ENCODE peak calls at places on chromosome 11, in nine cellular contexts. E is endothelial cell of umbilical vein, C is GM23338, Q is IMR-90, J is fibroblast of lung, B is A549, I is SK-N-SH, D is mesendoderm, L is GM23248. H is an unnamed sample.

GRCh38 chr11:121687961-121688566 is 235.3 kb upstream of the SORL1-AS1 start:
- DNase-seq in I (no peak), C (peak), B (no peak), Q (peak), L (no peak), E (no peak), D (peak), J (peak), H (peak)

GRCh38 chr11:83002047-83002446 is 69.7 kb downstream of the RAB30 start:
- DNase-seq in D (peak), E (no peak), I (no peak), Q (no peak), L (peak), C (peak), B (no peak), J (no peak), H (no peak)

GRCh38 chr11:122863704-122864326 is 18.7 kb upstream of the JHY start:
- DNase-seq in Q (peak), J (peak), D (no peak), E (peak), L (peak), C (peak), B (peak), I (peak), H (peak)

GRCh38 chr11:12390258-12390657 is 12.9 kb downstream of the PARVA start:
- DNase-seq in Q (no peak), D (no peak), B (no peak), E (no peak), L (no peak), I (no peak), J (no peak), C (no peak), H (no peak)

GRCh38 chr11:80297808-80298460 is 857.1 kb upstream of the TENM4 start:
- DNase-seq in D (no peak), B (peak), E (peak), L (peak), I (no peak), C (no peak), Q (peak), J (peak), H (peak)

GRCh38 chr11:13440100-13440855 is 22.7 kb downstream of the BTBD10 start:
- DNase-seq in D (peak), J (peak), L (peak), B (peak), Q (peak), E (peak), C (peak), I (peak), H (peak)

GRCh38 chr11:3220521-3221407 is 2.2 kb upstream of the MRGPRG start:
- DNase-seq in Q (no peak), L (no peak), I (peak), B (no peak), D (no peak), E (no peak), J (no peak), C (no peak), H (no peak)

GRCh38 chr11:14299921-14300320 is 59.1 kb downstream of the RRAS2 start:
- DNase-seq in D (no peak), B (no peak), C (no peak), Q (no peak), E (no peak), J (no peak), L (no peak), I (no peak), H (no peak)

GRCh38 chr11:91850533-91851305 is 373.9 kb upstream of the FAT3 start:
- DNase-seq in J (no peak), D (peak), C (peak), B (no peak), Q (no peak), I (no peak), E (no peak), L (no peak), H (no peak)

GRCh38 chr11:135017296-135017695 is 605.3 kb upstream of the B3GAT1 start:
- DNase-seq in J (no peak), B (no peak), C (no peak), L (no peak), E (no peak), I (no peak), D (no peak), Q (no peak), H (no peak)

GRCh38 chr11:48006301-48006992 is 26.1 kb downstream of the PTPRJ start:
- DNase-seq in I (no peak), E (peak), L (peak), J (peak), B (no peak), Q (peak), D (no peak), C (no peak), H (peak)

GRCh38 chr11:109424893-109425292 is 2.9 kb downstream of the C11orf87 start:
- DNase-seq in B (no peak), I (no peak), C (peak), L (no peak), J (no peak), E (no peak), D (peak), Q (no peak), H (no peak)

GRCh38 chr11:38100836-38101235 is 1502.8 kb upstream of the RAG2 start:
- DNase-seq in I (no peak), D (no peak), J (no peak), E (no peak), C (no peak), Q (no peak), B (no peak), L (no peak), H (no peak)

GRCh38 chr11:130528301-130528651 is 79.8 kb downstream of the ADAMTS15 start:
- DNase-seq in C (no peak), I (no peak), J (peak), D (no peak), Q (peak), B (no peak), L (no peak), E (no peak), H (peak)

GRCh38 chr11:34840736-34841386 is 75.3 kb downstream of the APIP start:
- DNase-seq in D (peak), J (no peak), L (peak), E (peak), Q (peak), B (peak), C (peak), I (peak), H (no peak)

GRCh38 chr11:97361812-97362378 is 972.1 kb downstream of the JRKL start:
- DNase-seq in J (peak), L (no peak), Q (no peak), D (no peak), C (no peak), B (no peak), E (no peak), I (no peak), H (peak)

GRCh38 chr11:115081972-115082371 is 403.6 kb downstream of the NXPE2 start:
- DNase-seq in B (no peak), L (no peak), I (no peak), D (no peak), Q (no peak), C (no peak), J (no peak), E (no peak), H (no peak)

GRCh38 chr11:123439616-123440015 is 9.5 kb downstream of the GRAMD1B start:
- DNase-seq in D (no peak), B (no peak), L (no peak), J (no peak), E (no peak), C (no peak), I (no peak), Q (no peak), H (no peak)

GRCh38 chr11:126543691-126544090 is 188.2 kb downstream of the ST3GAL4 start:
- DNase-seq in E (no peak), B (no peak), I (no peak), D (no peak), C (no peak), J (no peak), Q (no peak), L (no peak), H (no peak)

GRCh38 chr11:103648670-103649400 is 387.6 kb upstream of the DDI1 start:
- DNase-seq in D (no peak), B (no peak), Q (peak), L (peak), J (no peak), I (no peak), E (no peak), C (no peak), H (peak)

GRCh38 chr11:116502641-116503061 is 270.1 kb downstream of the BUD13 start:
- DNase-seq in J (no peak), D (no peak), C (no peak), L (no peak), I (no peak), E (no peak), Q (no peak), B (no peak), H (no peak)

GRCh38 chr11:111911563-111912401 is at the start of gene CRYAB:
- DNase-seq in B (peak), D (peak), I (no peak), L (peak), C (peak), E (no peak), Q (peak), J (peak), H (peak)

GRCh38 chr11:105960252-105961245 is 61.5 kb downstream of the MSANTD4 start:
- DNase-seq in D (peak), C (peak), Q (no peak), E (no peak), I (no peak), J (no peak), L (no peak), B (no peak), H (no peak)

GRCh38 chr11:13090228-13090708 is 81.2 kb downstream of the RASSF10 start:
- DNase-seq in C (no peak), L (no peak), I (no peak), Q (no peak), D (no peak), J (no peak), E (no peak), B (no peak), H (no peak)

GRCh38 chr11:69943066-69943465 is 123.8 kb upstream of the FGF3 start:
- DNase-seq in E (no peak), L (peak), B (peak), C (peak), J (no peak), I (no peak), D (peak), Q (no peak), H (no peak)

GRCh38 chr11:44530413-44531115 is 34.9 kb upstream of the CD82 start:
- DNase-seq in L (peak), I (no peak), E (no peak), B (no peak), J (peak), C (no peak), Q (peak), D (peak), H (peak)

GRCh38 chr11:103808246-103808645 is 228.2 kb upstream of the DDI1 start:
- DNase-seq in B (no peak), D (no peak), Q (peak), J (no peak), I (no peak), C (no peak), L (peak), E (no peak), H (peak)

GRCh38 chr11:7551571-7551970 is 37.8 kb downstream of the PPFIBP2 start:
- DNase-seq in D (peak), E (no peak), J (peak), L (peak), I (no peak), B (no peak), Q (peak), C (no peak), H (no peak)

GRCh38 chr11:38131535-38131934 is 1533.5 kb upstream of the RAG2 start:
- DNase-seq in B (no peak), Q (no peak), C (no peak), L (no peak), D (no peak), I (peak), J (no peak), E (no peak), H (no peak)

GRCh38 chr11:116182356-116182966 is 590.3 kb downstream of the BUD13 start:
- DNase-seq in Q (no peak), B (no peak), J (no peak), I (no peak), D (no peak), E (no peak), C (no peak), L (no peak), H (no peak)

GRCh38 chr11:111410951-111411350 is 31.9 kb upstream of the POU2AF1 start:
- DNase-seq in E (no peak), L (no peak), J (no peak), D (no peak), Q (no peak), C (no peak), I (no peak), B (no peak), H (no peak)

GRCh38 chr11:64090811-64091516 is 55.2 kb downstream of the FLRT1 start:
- DNase-seq in J (peak), E (no peak), L (peak), B (peak), C (peak), I (no peak), D (peak), Q (peak), H (no peak)

GRCh38 chr11:74325649-74326645 is 14.5 kb upstream of the P4HA3 start:
- DNase-seq in B (no peak), J (peak), C (no peak), D (no peak), L (peak), I (no peak), E (peak), Q (peak), H (peak)

GRCh38 chr11:27622541-27623300 is 77.5 kb downstream of the BDNF start:
- DNase-seq in B (no peak), D (peak), L (no peak), E (no peak), Q (no peak), I (no peak), C (no peak), J (no peak), H (no peak)

DNA sequence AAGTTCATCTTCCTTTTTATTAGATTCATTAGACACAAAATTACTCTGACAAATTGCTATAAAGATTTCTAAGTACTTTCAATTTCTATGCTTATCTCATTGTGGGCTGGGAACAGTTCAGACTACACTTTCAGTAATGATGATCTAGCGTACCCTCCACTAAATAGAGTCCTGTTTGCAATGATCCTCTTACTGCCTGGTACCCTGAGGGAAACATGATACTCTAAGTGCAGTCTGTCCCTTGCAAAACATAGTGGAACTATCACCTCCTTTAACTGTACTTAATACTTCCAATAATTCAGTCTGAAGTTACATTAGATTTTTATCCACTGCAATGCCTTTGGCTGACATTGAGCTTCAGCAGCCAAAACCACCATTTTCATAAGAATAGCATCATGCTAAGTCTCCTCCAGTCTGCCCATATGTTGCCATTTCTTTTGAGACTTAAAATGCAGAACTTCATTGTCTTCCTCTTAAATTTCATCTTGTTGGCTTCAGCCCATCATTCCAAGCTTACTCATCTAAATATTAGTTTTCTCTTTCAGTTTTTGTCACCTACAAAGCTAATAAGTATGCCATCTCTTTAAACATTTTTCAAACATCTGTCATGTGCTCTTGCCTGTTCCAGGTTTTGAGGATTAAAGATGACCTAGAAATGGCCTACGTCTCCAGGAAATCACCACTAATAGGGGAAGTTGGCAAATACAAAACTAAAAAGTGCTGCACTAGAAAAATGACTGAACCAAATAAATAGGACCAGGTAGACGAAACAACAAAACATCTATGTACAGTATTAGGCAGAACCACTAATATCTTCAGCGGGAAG is 55.5 kb downstream of the PAK1 start:
- DNase-seq in J (no peak), Q (no peak), C (no peak), D (no peak), E (no peak), L (no peak), B (no peak), I (peak), H (no peak)
- H3K4me2 ChIP-seq in J (no peak), Q (no peak), C (peak), D (no peak), E (no peak), L (no peak), B (peak), I (no peak), H (no peak)

DNA sequence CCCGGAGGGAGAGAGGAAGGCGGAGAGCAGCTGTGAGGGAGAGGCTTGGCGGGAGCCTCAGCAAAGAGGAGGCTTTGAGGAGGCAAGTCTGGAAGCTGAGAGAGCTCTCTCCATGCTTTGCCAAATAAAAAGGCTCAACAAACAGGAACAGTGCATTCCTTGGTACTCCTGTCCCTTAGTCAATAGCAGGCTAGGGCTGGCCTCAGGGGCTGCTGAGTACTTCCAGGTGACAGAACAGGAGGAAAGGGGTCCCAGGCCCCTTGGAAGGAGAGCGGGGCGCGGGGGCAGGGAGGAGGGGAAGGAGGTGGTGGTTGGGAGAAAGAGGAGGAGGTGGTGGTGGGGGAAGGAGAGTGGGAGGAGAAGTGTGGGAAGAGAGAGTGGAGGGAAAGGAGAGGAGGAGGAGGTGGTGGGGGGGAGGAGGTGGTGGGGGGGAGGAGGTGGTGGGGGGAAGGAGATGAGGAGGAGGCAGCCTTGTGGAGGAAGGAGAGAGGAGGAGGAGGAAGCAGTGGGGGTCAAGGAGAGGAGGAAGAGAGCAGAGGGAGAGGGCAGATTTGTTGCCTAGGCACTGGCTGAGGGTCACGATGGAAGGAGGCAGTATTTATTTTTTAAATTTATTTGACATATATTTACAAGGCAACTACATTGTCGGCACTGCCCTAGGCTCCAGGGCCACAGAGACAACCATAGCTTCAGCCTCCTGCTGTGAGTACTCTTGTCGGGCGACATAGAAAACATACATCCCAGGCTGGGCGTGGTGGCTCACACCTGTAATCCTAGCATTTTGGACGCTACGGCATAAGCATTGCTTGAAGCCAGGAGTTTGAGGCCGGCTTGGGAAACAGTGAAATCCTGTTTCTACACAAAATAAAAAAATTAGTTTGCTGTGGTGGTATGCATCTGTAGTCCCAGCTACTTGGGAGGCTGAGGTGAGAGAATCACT is 74.2 kb upstream of the ZBED5 start:
- DNase-seq in D (no peak), I (no peak), J (no peak), E (no peak), Q (no peak), C (peak), L (no peak), B (peak), H (no peak)
- H3K4me3 ChIP-seq in D (peak), I (peak), J (peak), E (peak), Q (peak), C (peak), L (peak), B (peak), H (peak)

DNA sequence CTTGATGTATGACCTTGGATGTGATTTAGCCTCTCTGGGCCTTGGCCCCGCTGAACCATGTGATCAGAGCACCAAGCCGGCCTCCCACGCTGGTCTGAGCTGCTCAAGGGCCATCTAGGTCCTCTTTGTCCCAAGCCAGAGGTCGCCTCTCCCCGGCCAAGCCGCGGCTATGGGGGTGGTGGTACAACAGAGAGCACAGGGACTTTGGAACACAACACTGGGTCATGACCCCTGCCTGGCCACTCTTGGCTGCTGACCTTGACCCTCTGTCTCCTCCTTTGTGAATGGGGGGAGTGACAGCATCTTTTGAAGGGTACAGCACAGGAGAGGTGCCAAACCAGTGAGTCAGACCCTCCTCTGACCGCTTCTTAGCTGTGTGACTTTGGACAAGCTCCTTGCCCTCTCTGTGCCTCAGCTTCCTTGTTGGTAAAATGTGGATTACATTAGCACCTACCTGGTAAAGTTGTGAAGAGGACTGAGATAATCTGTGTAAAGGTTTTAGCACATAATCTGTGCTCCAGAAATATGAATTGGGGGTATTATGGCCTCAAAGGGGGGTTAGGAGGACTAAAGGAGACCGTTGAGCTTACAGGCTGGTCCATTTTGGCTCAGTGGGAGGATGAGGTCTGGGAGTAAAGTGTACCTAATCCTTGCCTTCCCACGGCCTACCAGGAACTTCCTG is 4.7 kb downstream of the SCYL1 start:
- DNase-seq in E (no peak), I (peak), B (no peak), C (no peak), D (no peak), J (no peak), Q (no peak), L (no peak), H (no peak)
- H3K4me2 ChIP-seq in E (no peak), I (no peak), B (no peak), C (no peak), D (no peak), J (no peak), Q (no peak), L (no peak), H (no peak)

DNA sequence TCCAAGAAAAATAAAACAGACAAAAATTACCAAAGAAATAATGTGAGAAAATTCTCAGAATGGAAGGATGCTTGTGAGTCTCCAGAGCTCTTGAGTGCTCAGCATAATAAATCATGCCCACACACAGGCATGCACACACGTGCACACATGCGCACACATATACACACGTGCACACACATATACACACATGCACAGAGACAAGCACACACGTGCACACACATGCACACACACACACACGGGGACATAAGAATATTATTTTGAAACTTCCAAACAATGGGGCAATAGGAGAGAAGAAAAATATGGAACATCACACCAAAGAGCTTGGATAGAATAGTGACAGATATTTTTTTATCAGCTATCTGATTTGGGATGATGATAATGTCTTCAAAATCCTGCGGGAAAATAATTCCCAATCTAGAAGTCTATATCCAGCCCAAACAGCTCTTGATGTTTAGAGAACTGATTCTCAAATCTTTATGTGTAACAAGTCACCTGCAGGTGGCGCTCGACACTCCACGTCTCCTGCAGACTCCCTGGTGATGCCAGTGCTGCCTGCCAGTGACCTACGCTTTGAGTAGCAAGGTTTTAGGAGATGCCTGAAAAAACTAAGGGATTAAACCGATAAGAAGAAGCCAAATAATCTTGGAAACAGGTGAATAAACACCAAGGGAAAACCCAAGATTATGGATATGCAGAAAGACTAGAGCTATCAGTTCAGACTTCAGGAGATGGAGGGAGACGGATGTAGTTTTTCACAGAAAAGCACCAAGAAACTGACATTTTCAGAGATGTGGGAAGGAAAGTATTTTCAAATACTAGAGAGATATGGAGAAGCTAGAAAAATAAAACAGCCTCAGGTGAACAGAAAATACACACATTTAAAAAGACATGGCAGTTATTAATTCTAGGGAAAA is 743.6 kb downstream of the ETS1 start:
- DNase-seq in L (peak), I (peak), E (peak), B (peak), J (peak), D (peak), Q (peak), C (peak), H (peak)
- H3K4me3 ChIP-seq in L (no peak), I (no peak), E (no peak), B (no peak), J (no peak), D (no peak), Q (no peak), C (no peak), H (no peak)